ENCODE peak calls at places on chromosomes 11 and 22, in five cellular contexts. U, B, E, M and N are unnamed samples. For H3K36me3 and H3K9me3, the result is how much of the 10 kb centered on the place peaks cover.

GRCh38 chr11:45042560-45042959 is 91.9 kb upstream of the TP53I11 start:
- DNase-seq in B (no peak), E (no peak), U (no peak), M (no peak), N (no peak)

GRCh38 chr22:46052801-46053562 is 76.0 kb upstream of the WNT7B start:
- DNase-seq in U (no peak), B (no peak), M (no peak), E (peak), N (peak)

GRCh38 chr11:130772266-130773227 is 143.7 kb downstream of the SNX19 start:
- DNase-seq in U (no peak), B (peak), M (no peak), E (no peak), N (peak)

GRCh38 chr11:82577246-82577645 is 156.4 kb downstream of the FAM181B start:
- DNase-seq in U (no peak), E (peak), B (peak), M (no peak), N (no peak)

GRCh38 chr11:8656291-8656690 is 26.2 kb downstream of the TRIM66 start:
- DNase-seq in B (no peak), M (no peak), U (no peak), E (no peak), N (no peak)

GRCh38 chr22:31295831-31296230 is 3.5 kb upstream of the PIK3IP1 start:
- DNase-seq in M (no peak), B (no peak), E (no peak), U (no peak), N (no peak)

GRCh38 chr22:46336119-46337078 is 885 bp downstream of the TRMU start:
- DNase-seq in U (no peak), B (peak), E (peak), M (peak), N (peak)

GRCh38 chr11:119673389-119674336 is 55.3 kb downstream of the NECTIN1 start:
- DNase-seq in E (no peak), B (peak), M (no peak), U (no peak), N (no peak)

GRCh38 chr11:128515086-128515485 is 72.3 kb downstream of the ETS1 start:
- DNase-seq in M (no peak), B (no peak), E (no peak), U (no peak), N (no peak)

GRCh38 chr22:21755855-21756284 is 20.3 kb upstream of the YPEL1 start:
- DNase-seq in M (no peak), B (no peak), U (no peak), E (no peak), N (no peak)

GRCh38 chr22:20299736-20300136 is 20.1 kb downstream of the DGCR6L start:
- DNase-seq in U (no peak), E (peak), M (no peak), B (peak), N (peak)

GRCh38 chr22:33464698-33465097 is 406.5 kb upstream of the SYN3 start:
- DNase-seq in M (no peak), B (no peak), U (no peak), E (no peak), N (no peak)

GRCh38 chr11:114236829-114237228 is 59.4 kb upstream of the NNMT start:
- DNase-seq in E (no peak), B (no peak), M (no peak), U (no peak), N (peak)

GRCh38 chr22:35703861-35704584 is 13.6 kb upstream of the APOL5 start:
- DNase-seq in E (no peak), U (no peak), M (no peak), B (no peak), N (peak)

GRCh38 chr22:39351689-39352214 is 2.0 kb downstream of the SYNGR1 start:
- DNase-seq in M (no peak), E (no peak), U (no peak), B (no peak), N (peak)

GRCh38 chr11:22875869-22876473 is 15.7 kb upstream of the CCDC179 start:
- DNase-seq in B (peak), E (peak), U (peak), M (peak), N (peak)

GRCh38 chr22:45276507-45276906 is 8.2 kb upstream of the UPK3A start:
- DNase-seq in B (no peak), E (no peak), M (no peak), U (no peak), N (no peak)

GRCh38 chr11:43868852-43869567 is 11.6 kb upstream of the ALKBH3 start:
- DNase-seq in M (no peak), B (peak), U (no peak), E (no peak), N (peak)

GRCh38 chr22:27718186-27719032 is 83.1 kb downstream of the MN1 start:
- DNase-seq in U (no peak), E (no peak), B (peak), M (no peak), N (peak)

GRCh38 chr11:119594639-119595249 is 134.3 kb downstream of the NECTIN1 start:
- DNase-seq in U (no peak), M (no peak), B (no peak), E (no peak), N (no peak)

GRCh38 chr11:44923796-44924195 is 26.9 kb downstream of the TP53I11 start:
- DNase-seq in U (no peak), M (no peak), B (no peak), E (no peak), N (no peak)

GRCh38 chr11:95413021-95413420 is 182.0 kb upstream of the SESN3 start:
- DNase-seq in M (no peak), E (no peak), B (no peak), U (no peak), N (no peak)

GRCh38 chr22:30628491-30628890 is 7.1 kb upstream of the SLC35E4 start:
- DNase-seq in B (no peak), U (no peak), E (no peak), M (no peak), N (no peak)

GRCh38 chr11:88531776-88532175 is 194.2 kb upstream of the CTSC start:
- DNase-seq in E (no peak), U (no peak), B (no peak), M (no peak), N (no peak)

GRCh38 chr11:128405693-128406364 is 181.5 kb downstream of the ETS1 start:
- DNase-seq in U (no peak), M (no peak), E (no peak), B (no peak), N (peak)

GRCh38 chr11:8913961-8914660 is 3.1 kb downstream of the AKIP1 start:
- DNase-seq in M (peak), U (no peak), B (peak), E (no peak), N (peak)

GRCh38 chr11:2269601-2270321 is 627 bp downstream of the ASCL2 start:
- DNase-seq in B (peak), U (peak), E (peak), M (peak), N (peak)

GRCh38 chr11:69433741-69434140 is 47.7 kb upstream of the LINC01488 start:
- DNase-seq in B (no peak), E (no peak), U (no peak), M (no peak), N (no peak)

GRCh38 chr11:110251837-110252236 is 44.6 kb downstream of the RDX start:
- DNase-seq in E (peak), U (no peak), B (no peak), M (no peak), N (no peak)

GRCh38 chr11:129819237-129819636 is 3.6 kb downstream of the TMEM45B start:
- DNase-seq in E (no peak), U (no peak), B (no peak), M (no peak), N (no peak)

GRCh38 chr11:18243783-18244362 is 4.6 kb downstream of the SAA2 start:
- DNase-seq in B (peak), E (no peak), M (peak), U (peak), N (peak)

GRCh38 chr11:85930879-85931366 is 75.7 kb downstream of the CCDC83 start:
- DNase-seq in B (peak), U (no peak), E (no peak), M (no peak), N (no peak)

GRCh38 chr11:32331098-32331497 is 104.2 kb downstream of the WT1 start:
- DNase-seq in M (no peak), E (no peak), U (no peak), B (no peak), N (peak)

GRCh38 chr11:12460441-12460840 is 83.1 kb downstream of the PARVA start:
- DNase-seq in B (no peak), M (peak), U (no peak), E (no peak), N (no peak)

GRCh38 chr22:23709107-23709506 is 18.3 kb downstream of the RGL4 start:
- DNase-seq in B (no peak), E (no peak), M (no peak), U (no peak), N (no peak)

GRCh38 chr22:20550057-20550817 is 42.8 kb downstream of the MED15 start:
- DNase-seq in B (no peak), U (no peak), M (no peak), E (no peak), N (no peak)

GRCh38 chr11:20647976-20648565 is 21.3 kb upstream of the NELL1 start:
- DNase-seq in U (peak), E (no peak), B (peak), M (peak), N (peak)

GRCh38 chr11:116842909-116843308 is 5.5 kb upstream of the APOA1 start:
- DNase-seq in M (no peak), E (no peak), U (no peak), B (peak), N (no peak)

GRCh38 chr11:116838321-116839084 is 1.1 kb upstream of the APOA1 start:
- DNase-seq in U (no peak), E (no peak), M (no peak), B (peak), N (no peak)

GRCh38 chr11:116840224-116840745 is 2.9 kb upstream of the APOA1 start:
- DNase-seq in U (no peak), M (peak), E (no peak), B (no peak), N (peak)

GRCh38 chr11:116842117-116842516 is 4.7 kb upstream of the APOA1 start:
- DNase-seq in B (no peak), M (no peak), U (no peak), E (no peak), N (no peak)

GRCh38 chr11:116840746-116841296 is 3.4 kb upstream of the APOA1 start:
- DNase-seq in U (no peak), E (no peak), M (no peak), B (no peak), N (no peak)
- H3K36me3 ChIP-seq in U (under half), E (under half), M (under half), B (under half), N (under half)

DNA sequence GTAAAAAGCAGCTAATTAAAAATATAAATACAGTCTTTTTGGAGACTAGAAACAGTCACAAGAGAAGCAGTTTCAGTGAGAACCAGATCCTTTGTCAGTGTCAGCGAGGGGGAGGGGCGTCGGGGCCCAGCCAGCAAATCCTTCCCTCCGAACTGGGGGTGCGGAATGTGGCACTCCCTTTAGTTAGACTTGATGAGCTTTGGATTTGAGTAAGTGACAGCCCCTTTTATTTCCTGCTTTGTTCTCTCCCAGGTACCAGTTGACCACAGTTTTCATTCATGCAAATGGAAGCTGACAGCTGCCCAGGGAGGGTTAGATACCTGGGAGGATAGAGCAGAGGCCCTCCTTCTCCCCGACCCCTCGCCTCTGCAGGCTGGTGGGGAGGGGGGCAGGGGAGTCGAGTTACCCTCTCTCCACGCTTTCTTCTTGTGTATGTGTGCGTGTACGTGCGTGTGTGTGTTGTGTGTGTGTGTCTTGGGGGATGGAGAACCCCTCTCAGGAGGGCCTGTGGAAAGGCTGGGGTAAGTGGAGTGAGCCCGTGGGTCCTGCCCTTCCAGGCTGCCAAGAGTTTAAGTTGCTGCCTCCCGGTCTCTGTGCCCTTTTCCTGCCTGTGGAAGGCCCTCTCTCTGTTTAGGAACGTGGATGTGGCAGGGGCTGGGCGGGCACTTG is 38.3 kb downstream of the PTPRJ start:
- DNase-seq in B (peak), M (peak), E (no peak), U (no peak), N (no peak)
- H3K9me3 ChIP-seq in B (under half), M (under half), E (under half), U (under half), N (under half)

DNA sequence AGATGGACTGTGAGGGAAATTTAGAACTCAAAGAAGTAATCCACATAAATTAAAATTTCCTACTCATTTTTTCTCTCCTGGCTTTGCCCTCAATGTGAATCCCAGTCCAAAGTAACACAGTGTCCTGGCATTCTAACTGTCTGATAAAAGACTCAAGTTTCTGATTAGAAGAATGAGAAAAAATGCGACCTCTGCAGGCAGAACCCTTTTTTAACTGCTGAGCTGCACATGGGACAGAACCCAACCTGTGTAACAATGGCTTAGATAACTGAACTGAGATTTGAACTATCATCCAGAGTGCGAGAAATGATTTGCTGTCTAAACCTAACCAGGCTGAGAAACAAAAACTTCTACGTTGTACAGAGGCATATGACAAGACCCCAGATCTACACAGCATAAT is 385.6 kb upstream of the LRRC4C start:
- DNase-seq in U (no peak), M (peak), E (no peak), B (no peak), N (no peak)
- H3K36me3 ChIP-seq in U (under half), M (under half), E (under half), B (under half), N (under half)

DNA sequence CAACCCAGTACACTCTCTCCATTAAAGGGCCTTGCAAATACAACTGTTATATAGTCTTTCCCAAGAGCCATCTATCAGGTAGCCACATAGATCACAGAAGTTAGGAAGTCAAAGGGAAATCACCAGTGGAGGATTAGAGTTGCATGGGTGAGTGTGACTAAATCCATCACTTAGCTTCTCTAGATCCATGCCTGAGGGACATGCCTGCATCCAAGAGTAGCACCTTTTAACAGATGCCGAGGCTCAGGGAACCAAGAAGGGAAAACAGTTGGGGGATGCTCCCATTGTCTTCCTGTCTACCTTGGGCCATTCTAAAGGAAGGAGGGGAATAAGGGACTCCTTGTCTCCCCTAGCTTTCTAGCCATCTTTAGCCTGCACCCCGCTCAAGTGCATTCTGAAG is 77.9 kb downstream of the XRRA1 start:
- DNase-seq in U (no peak), B (no peak), M (no peak), E (no peak), N (peak)
- H3K9me3 ChIP-seq in U (under half), B (under half), M (under half), E (under half), N (under half)

GRCh38 chr11:34146866-34147265 is 41.4 kb downstream of the NAT10 start:
- DNase-seq in B (no peak), U (no peak), M (no peak), E (no peak), N (no peak)
- H3K36me3 ChIP-seq in B (under half), U (half or more), M (under half), E (under half), N (under half)

DNA sequence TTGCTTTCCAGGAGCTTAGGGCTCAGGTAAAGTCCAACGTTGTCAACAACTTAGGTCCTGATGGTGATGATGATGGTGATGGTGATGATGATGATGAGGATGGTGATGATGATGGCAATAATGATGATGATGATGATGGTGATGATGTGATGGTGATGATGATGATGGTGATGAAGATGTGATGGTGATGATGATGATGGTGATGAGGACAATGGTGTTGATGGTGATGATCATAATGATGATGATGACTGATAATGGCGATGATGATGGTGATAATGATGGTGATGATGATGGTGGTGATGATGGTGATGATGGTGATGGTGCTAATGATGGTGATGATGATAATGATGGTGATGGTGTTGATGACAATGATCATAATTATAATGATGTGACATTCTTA is 750.2 kb downstream of the TBC1D22A start:
- DNase-seq in U (no peak), E (no peak), B (no peak), M (no peak), N (no peak)
- H3K9me3 ChIP-seq in U (under half), E (under half), B (under half), M (under half), N (under half)

GRCh38 chr11:118199135-118199534 is 22.7 kb upstream of the SCN2B start:
- DNase-seq in U (no peak), B (no peak), M (no peak), E (no peak), N (no peak)
- H3K36me3 ChIP-seq in U (under half), B (under half), M (under half), E (under half), N (under half)

GRCh38 chr22:49513358-49513851 is 314.3 kb downstream of the BRD1 start:
- DNase-seq in U (no peak), B (no peak), E (no peak), M (no peak), N (no peak)
- H3K9me3 ChIP-seq in U (under half), B (under half), E (under half), M (under half), N (under half)

GRCh38 chr11:66719111-66719872 is 9.7 kb downstream of the SPTBN2 start:
- DNase-seq in B (no peak), U (no peak), M (no peak), E (no peak), N (no peak)
- H3K36me3 ChIP-seq in B (under half), U (under half), M (under half), E (under half), N (under half)

DNA sequence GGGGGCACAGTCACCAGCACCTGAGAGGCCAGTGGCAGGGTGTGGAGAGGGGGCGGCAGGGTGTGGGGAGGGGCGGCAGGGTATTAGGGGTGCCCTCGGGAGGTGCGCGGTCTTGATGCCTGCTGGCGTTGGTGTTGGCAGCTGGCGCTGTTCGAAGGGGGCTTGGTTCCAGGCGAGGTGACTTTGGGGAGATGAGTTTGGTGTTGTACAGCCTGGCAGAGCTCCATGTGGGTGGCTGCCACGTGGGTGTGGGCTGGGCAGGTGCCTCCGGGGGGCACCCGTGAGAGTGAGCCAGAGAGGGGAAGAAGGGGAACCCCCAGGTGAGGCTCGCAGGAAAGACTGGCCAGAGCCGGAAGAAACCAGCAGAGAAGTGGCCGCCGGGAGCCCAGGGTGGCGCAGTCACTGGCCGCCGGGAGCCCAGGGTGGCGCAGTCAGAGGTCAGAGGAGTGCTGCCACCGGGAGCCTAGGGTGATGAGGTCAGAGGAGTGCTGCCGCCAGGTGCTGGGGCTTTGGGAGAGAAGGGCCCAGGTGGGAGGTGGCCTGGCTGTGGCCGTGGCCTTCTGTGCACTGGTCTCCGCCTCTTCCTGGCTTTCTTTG is 44.7 kb downstream of the MUC6 start:
- DNase-seq in U (no peak), E (no peak), M (no peak), B (no peak), N (no peak)
- H3K9me3 ChIP-seq in U (under half), E (under half), M (under half), B (under half), N (under half)